ENCODE peak calls at places on chromosomes 5 and 9, in five cellular contexts. V is tibial nerve, P is thoracic aorta, G is body of pancreas, B is upper lobe of right lung. K is an unnamed sample. For H3K27me3, the result is how much of the 10 kb centered on the place peaks cover.

GRCh38 chr5:151651997-151652645 is 34.6 kb downstream of the SPARC start:
- DNase-seq in V (peak), G (peak), P (no peak), B (peak), K (peak)

GRCh38 chr5:34452170-34452828 is 203.8 kb upstream of the RAI14 start:
- DNase-seq in G (no peak), B (no peak), P (no peak), V (no peak), K (peak)

GRCh38 chr5:142719836-142720330 is 34.0 kb upstream of the FGF1 start:
- DNase-seq in V (no peak), G (no peak), P (no peak), B (no peak), K (no peak)

GRCh38 chr9:125428060-125428481 is 166.4 kb downstream of the GAPVD1 start:
- DNase-seq in V (no peak), P (no peak), G (no peak), B (peak), K (peak)

GRCh38 chr5:76341935-76342334 is 61.1 kb upstream of the IQGAP2 start:
- DNase-seq in B (no peak), P (no peak), V (no peak), G (peak), K (no peak)

GRCh38 chr5:77316871-77317661 is 106.6 kb downstream of the PDE8B start:
- DNase-seq in P (no peak), V (no peak), G (no peak), B (no peak), K (no peak)

GRCh38 chr9:27618066-27618465 is 44.8 kb upstream of the C9orf72 start:
- DNase-seq in V (no peak), G (no peak), P (no peak), B (no peak), K (no peak)

GRCh38 chr9:79763861-79764260 is 192.1 kb downstream of the TLE4 start:
- DNase-seq in B (no peak), V (peak), G (peak), P (no peak), K (no peak)

GRCh38 chr5:175290379-175290778 is 153.6 kb downstream of the DRD1 start:
- DNase-seq in V (no peak), G (no peak), B (no peak), P (no peak), K (no peak)

GRCh38 chr5:175288048-175288621 is 155.8 kb downstream of the DRD1 start:
- DNase-seq in V (no peak), P (no peak), B (no peak), G (peak), K (no peak)

GRCh38 chr5:175285263-175285662 is 158.7 kb downstream of the DRD1 start:
- DNase-seq in G (no peak), P (no peak), B (no peak), V (no peak), K (no peak)

GRCh38 chr5:175284806-175285205 is 159.2 kb downstream of the DRD1 start:
- DNase-seq in B (no peak), V (no peak), G (no peak), P (no peak), K (no peak)

GRCh38 chr5:175286981-175287380 is 157.0 kb downstream of the DRD1 start:
- DNase-seq in B (no peak), P (no peak), V (no peak), G (no peak), K (no peak)
- H3K27ac ChIP-seq in B (no peak), P (no peak), V (no peak), G (no peak), K (no peak)

GRCh38 chr5:50984628-50985027 is 318.2 kb downstream of the PARP8 start:
- DNase-seq in P (no peak), V (no peak), B (no peak), G (no peak), K (no peak)

GRCh38 chr5:50975840-50976239 is 309.4 kb downstream of the PARP8 start:
- DNase-seq in G (no peak), V (no peak), P (no peak), B (no peak), K (no peak)

GRCh38 chr5:50978903-50979302 is 312.5 kb downstream of the PARP8 start:
- DNase-seq in B (no peak), P (no peak), V (no peak), G (no peak), K (no peak)
- H3K27me3 ChIP-seq in B (under half), P (under half), V (under half), G (under half), K (under half)

GRCh38 chr5:124060010-124060409 is 548.0 kb downstream of the CSNK1G3 start:
- DNase-seq in P (no peak), V (no peak), G (no peak), B (no peak), K (no peak)
- H3K27ac ChIP-seq in P (no peak), V (no peak), G (peak), B (no peak), K (no peak)

DNA sequence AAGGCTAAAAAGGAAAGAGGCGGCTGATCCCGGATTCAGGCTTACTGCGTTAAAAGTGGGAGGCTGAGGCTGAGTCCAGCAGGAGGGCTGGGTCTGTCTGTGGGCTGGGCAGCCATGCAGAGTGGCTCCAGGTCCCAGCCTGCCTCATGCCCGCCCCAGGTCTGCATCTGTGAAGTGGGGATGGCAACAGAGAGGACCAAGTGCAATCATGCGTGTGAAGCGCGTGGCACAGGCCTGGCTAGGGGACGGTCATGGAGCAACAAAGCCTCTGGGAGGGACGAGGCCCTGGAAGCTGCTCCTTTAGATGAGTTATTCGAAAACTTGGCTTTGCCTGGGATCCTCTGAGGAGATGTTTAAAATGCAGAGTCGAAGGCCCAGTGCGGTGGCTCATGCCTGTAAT is 30.4 kb upstream of the BARHL1 start:
- DNase-seq in G (no peak), V (no peak), B (no peak), P (no peak), K (no peak)
- H3K27me3 ChIP-seq in G (under half), V (under half), B (under half), P (under half), K (under half)

DNA sequence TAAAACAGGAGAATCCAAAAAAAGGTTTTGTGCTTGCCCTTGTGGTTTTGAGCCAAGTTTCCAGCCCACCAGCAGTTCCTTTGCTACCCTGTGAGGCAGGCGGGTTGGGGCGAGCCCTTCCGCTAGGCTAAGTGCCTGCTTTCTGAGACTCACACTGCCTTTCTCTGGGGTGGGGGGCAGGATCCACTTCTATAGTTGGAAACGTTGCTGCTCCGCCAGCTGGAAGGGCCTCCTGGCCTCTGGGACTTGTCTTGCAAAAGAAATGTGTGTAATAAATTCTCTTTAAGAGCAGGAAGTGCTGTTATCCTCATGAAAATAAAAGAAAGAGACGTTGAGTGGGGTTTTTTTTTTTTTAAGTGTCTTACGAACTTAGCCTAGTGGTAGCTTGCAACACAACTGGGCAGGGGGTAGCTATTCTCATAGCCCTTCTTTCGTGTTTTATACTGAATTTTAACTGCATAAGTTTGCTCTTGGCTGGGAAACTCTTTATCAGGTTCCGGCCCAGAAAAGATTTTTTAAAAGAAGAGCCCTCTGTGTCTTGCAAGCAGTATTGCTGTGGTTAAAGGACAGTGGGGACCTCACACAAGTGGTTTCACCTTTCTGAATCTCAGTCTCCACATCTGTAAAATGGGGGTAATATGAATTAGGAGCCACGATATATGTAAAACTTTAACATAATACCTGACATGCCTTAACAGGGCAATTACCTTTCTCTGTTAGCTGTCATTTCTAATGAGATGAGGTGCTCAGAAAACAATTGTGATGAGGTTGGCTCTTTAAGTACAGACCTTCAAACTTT is 19.8 kb downstream of the JADE2 start:
- DNase-seq in P (peak), V (peak), B (peak), G (peak), K (no peak)
- H3K27ac ChIP-seq in P (peak), V (peak), B (peak), G (no peak), K (no peak)

GRCh38 chr9:75185585-75186170 is 97.4 kb downstream of the OSTF1 start:
- DNase-seq in B (no peak), G (peak), V (no peak), P (no peak), K (no peak)
- H3K27me3 ChIP-seq in B (under half), G (under half), V (under half), P (under half), K (under half)